ENCODE peak calls at places on chromosomes 4 and X, in five cellular contexts. N is PC-3, T is heart right ventricle, L is GM12865, B is AG10803. W is an unnamed sample.

GRCh38 chr4:186149872-186150271 is 41.5 kb upstream of the CYP4V2 start:
- DNase-seq in N (peak), T (peak), L (peak), B (peak), W (peak)

GRCh38 chr4:48254381-48255072 is 15.1 kb downstream of the TEC start:
- DNase-seq in N (no peak), T (peak), L (no peak), B (peak), W (no peak)

GRCh38 chr4:26062221-26062620 is 148.2 kb downstream of the SMIM20 start:
- DNase-seq in N (no peak), T (no peak), L (no peak), B (peak), W (no peak)

GRCh38 chrX:134908235-134908834 is 82.5 kb upstream of the SMIM10 start:
- DNase-seq in N (peak), T (no peak), L (no peak), B (peak), W (no peak)

GRCh38 chr4:155973639-155974475 is 20.2 kb upstream of the CTSO start:
- DNase-seq in N (peak), T (no peak), L (peak), B (peak), W (no peak)

GRCh38 chrX:101171883-101172400 is 47.6 kb upstream of the DRP2 start:
- DNase-seq in N (peak), T (no peak), L (no peak), B (no peak), W (no peak)

GRCh38 chrX:68681443-68681941 is 34.0 kb downstream of the STARD8 start:
- DNase-seq in N (no peak), T (no peak), L (no peak), B (peak), W (no peak)

GRCh38 chr4:121308828-121309227 is 72.0 kb downstream of the QRFPR start:
- DNase-seq in N (no peak), T (no peak), L (no peak), B (no peak), W (no peak)

GRCh38 chrX:1062351-1062750 is 150.1 kb downstream of the CRLF2 start:
- DNase-seq in N (no peak), T (no peak), L (no peak), B (no peak), W (no peak)

GRCh38 chr4:107624024-107624423 is 96.0 kb downstream of the PAPSS1 start:
- DNase-seq in N (no peak), T (no peak), L (no peak), B (no peak), W (no peak)

GRCh38 chrX:18871161-18871880 is 112.6 kb downstream of the PHKA2 start:
- DNase-seq in N (no peak), T (no peak), L (no peak), B (no peak), W (no peak)

GRCh38 chrX:140507982-140508305 is 3.1 kb upstream of the SOX3 start:
- DNase-seq in N (peak), T (no peak), L (no peak), B (no peak), W (no peak)

GRCh38 chrX:57044226-57044625 is 48.9 kb upstream of the SPIN3 start:
- DNase-seq in N (peak), T (no peak), L (no peak), B (no peak), W (no peak)

GRCh38 chr4:184120549-184121127 is 97.0 kb downstream of the ENPP6 start:
- DNase-seq in N (no peak), T (no peak), L (no peak), B (no peak), W (peak)

DNA sequence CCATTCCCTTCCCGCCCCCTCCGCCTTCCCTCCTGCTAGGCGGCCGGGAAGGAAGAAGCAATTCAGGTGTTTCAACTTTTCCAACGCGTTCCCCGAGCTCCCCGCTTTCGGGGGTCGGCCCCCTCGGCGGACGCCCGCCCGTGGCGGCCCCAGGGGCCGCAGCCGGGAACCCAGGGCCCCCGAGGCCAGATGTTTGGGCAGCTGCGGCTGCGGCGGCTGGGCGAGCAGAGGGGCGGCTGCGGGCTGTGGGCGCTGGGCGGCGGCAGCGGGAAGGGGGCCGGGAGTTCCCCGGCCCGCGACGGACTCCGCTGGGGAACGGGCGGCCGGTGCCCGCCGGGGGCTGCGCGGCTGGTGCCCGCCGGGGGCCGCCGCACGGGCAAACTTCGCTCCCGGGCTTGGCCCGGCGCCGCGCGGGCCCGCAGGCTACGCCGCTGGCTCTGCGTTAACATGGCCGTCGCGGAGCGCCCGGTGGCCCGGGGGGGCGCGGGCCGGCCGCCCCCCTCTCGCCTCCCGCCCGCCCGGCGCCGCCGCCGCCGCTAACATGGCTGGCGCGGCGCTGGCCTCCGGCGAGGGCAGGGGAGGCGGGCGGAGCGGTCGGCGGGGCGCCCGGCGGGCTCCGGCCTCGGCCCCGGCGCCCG is 510 bp downstream of the HMGB3 start:
- DNase-seq in N (no peak), T (no peak), L (no peak), B (no peak), W (no peak)
- TF ChIP-seq CTCF in N (no peak), T (no peak), L (no peak), B (no peak), W (no peak)

DNA sequence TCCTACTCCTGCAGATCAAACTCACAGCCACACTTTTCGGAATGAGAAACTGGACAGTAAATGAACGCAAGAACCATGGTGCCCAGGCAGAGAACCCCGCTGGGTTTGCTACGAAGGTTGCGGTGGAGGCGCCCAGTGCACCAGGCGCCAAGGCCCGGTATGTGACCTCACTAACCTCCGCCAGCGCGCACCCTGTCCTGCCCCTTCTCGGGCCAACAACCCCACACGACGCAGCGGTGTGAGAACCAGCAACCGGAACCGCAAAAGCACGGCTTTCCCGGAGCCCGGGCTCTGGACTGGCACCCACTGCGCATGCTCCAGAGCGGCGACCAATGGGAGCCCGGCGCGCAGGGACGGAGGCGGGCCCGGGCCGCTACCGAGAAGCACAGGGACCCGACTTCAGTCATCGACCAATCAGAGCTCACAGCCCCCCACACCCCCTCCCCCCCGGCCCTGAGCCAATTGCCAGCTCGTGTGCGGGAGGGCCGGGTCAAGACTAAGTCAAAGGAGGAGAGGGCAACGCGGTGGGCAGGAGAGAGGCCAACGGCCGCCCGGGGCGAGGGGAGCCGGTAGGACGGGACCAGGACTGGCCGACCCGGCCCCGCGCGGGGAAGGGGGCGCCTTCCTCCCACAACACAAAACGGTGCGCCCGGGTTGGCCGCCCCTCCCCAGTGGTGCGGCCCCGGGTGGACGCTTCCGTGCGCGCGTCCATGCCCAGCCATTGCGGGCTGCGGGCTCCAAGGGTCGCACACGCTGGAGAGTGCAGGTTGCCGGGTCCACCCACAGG is 7.3 kb upstream of the WAS start:
- DNase-seq in N (peak), T (peak), L (peak), B (peak), W (peak)
- TF ChIP-seq CTCF in N (no peak), T (no peak), L (no peak), B (no peak), W (no peak)

GRCh38 chr4:7876096-7876993 is 63.3 kb downstream of the AFAP1 start:
- DNase-seq in N (no peak), T (no peak), L (peak), B (peak), W (no peak)
- TF ChIP-seq CTCF in N (peak), T (no peak), L (no peak), B (peak), W (peak)

DNA sequence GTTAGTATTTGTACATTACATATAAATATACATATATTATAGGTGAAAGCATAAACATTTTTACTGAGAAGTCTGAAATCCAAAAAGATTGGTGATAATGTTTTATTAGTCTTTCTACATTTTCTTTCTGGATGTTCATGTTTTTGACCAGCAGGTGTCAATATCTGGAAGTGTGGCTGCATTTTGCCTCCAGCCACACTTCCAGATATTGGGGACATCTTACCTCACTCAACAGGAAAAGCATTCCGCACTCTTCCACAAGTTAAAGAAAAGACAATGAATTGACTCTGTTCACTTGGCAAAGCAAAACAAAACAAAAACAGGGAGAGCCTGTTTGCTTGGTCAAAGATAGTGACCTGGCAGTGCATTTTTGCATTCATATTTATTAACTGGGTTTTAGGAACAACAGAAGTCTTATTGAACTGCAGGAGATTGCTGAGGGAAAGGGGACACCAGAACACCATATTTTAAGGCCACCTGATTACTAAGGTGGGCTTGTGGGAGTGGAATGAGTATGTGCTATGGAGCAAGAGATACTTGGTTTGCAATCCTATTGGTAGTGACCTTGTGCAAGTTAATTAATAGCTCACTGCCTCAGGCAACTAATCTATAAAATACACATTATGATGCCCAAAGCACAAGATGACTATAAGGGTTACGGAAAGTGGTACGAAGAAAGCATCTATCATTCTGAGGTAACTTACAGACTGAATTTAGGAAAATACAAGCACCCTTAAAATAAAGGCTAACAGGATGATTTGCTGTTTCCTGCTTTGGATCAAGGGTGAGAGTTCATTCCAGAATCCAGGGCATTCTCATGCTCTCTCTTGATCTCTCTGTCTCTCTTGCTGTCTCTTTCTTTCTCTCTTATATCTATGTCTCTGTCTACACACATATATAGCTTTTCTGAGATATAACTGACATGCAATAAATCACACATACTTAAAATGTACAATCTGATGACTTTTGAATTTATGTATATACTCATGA is 389.9 kb upstream of the EMCN start:
- DNase-seq in N (peak), T (no peak), L (no peak), B (peak), W (no peak)
- TF ChIP-seq CTCF in N (peak), T (no peak), L (no peak), B (peak), W (peak)

GRCh38 chrX:110418857-110419249 is 60.2 kb downstream of the RTL9 start:
- DNase-seq in N (peak), T (no peak), L (no peak), B (no peak), W (no peak)

GRCh38 chrX:110415440-110416167 is 57.0 kb downstream of the RTL9 start:
- DNase-seq in N (peak), T (no peak), L (no peak), B (no peak), W (no peak)

GRCh38 chrX:110420771-110421498 is 62.3 kb downstream of the RTL9 start:
- DNase-seq in N (peak), T (no peak), L (peak), B (no peak), W (no peak)

GRCh38 chrX:110417128-110417527 is 58.5 kb downstream of the RTL9 start:
- DNase-seq in N (no peak), T (no peak), L (no peak), B (no peak), W (no peak)

DNA sequence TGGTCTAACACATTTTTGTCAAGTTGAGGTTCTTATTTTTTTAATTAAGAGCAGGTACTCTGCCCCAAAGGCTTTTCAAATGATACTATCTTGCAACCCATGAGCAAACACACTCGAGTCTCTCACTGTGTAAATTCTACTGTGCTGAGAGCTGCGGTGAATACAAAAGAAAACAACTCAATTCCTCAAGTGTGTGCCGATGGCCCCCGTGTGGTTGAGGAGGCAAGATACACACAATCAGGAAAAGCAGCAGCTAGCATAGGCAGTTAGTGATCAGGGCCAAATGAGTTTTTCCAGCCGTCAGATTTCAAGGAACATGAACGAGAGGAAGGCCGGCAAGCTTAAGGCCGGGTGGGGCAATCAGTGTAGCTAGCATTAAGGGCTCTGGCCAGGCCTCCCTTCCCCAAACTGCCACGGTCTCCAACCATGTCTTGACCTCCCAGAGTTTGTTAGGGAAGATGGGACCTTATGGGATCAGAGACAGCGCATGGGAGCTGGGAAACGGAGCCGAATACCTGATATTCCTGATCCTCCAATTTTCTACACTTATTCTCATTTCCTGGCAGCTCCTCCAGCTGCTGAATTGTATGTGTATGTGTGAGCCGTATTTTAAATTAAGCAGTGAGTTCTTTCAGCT is 59.7 kb downstream of the RTL9 start:
- DNase-seq in N (peak), T (no peak), L (no peak), B (peak), W (no peak)
- TF ChIP-seq CTCF in N (peak), T (no peak), L (peak), B (peak), W (peak)

GRCh38 chr4:39357002-39357401 is 9.2 kb downstream of the RFC1 start:
- DNase-seq in N (no peak), T (no peak), L (peak), B (no peak), W (no peak)
- TF ChIP-seq CTCF in N (no peak), T (no peak), L (no peak), B (no peak), W (no peak)

DNA sequence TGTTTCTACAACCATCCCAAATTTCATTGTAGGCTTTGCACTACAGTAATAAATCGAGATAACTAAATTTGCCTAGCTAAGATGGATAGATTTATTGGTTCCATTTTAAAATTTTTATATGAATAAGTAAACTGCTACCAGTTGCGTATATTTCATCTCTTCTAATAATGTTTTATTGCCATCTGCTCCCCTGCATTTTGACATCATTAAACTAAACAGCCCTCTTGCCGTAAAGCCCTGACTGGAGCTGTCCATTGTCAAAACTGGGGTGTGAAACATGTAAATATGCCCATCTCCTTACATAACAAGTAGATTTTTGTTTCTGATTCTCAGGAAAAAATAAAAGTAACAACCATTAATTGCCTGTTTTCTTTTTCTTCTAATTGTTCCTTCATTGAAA is 130.8 kb upstream of the BMPR1B start:
- DNase-seq in N (no peak), T (no peak), L (no peak), B (no peak), W (no peak)
- TF ChIP-seq CTCF in N (no peak), T (no peak), L (no peak), B (no peak), W (no peak)

DNA sequence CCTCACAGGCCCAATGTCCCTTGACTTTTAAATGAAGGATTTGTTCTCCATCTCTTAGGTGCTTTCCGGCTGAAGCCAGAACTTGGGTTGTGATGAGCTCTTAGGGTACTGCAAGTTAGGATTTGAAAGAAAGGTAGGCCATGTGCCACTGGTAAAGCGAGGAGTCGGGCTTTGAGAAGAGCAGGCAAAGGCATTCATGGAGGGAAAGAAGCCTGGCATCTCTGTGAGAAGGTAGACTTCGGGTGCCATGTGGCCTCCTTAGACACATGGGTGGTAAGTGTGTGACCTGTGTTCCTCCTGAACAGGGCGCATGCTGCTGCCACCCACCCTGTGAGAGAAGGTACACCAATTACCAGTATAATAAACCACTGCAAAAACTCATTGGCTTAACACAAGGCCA is 102.9 kb downstream of the GATB start:
- DNase-seq in N (no peak), T (no peak), L (no peak), B (no peak), W (no peak)
- TF ChIP-seq CTCF in N (no peak), T (no peak), L (no peak), B (no peak), W (no peak)

DNA sequence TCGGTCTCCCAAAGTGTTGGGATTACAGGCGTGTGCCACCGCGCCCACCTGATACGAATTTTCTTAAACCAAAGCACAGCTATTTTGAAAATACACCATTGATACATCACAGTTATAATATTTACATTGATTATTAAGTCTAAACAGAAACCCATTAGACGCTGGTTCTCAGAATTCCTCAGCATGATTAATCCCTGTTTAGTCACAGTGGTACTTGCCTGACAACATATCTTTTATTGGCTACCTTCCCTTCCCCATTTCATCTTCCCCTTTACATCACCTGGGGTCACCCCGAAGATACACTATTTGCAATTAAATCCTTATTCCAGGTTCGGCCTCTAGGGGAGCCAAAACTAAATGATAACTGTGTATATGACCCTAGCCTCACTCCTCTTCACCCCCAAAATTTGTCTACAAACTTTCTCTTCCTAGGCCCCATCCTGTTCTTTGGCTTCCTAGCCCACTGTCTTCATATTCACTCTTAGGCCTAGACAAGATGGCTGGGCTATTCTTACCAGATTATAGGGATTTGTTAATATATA is 36.8 kb upstream of the IL1RAPL1 start:
- DNase-seq in N (peak), T (no peak), L (no peak), B (no peak), W (no peak)
- TF ChIP-seq CTCF in N (peak), T (no peak), L (no peak), B (no peak), W (no peak)

W was measured in osteocyte.